ENCODE peak calls at places on chromosomes 11 and 22, in six cellular contexts. B is keratinocyte; D is CD4-positive, CD25-positive, alpha-beta regulatory T cell; S is breast epithelium; C is HCT116; J is A549. K is an unnamed sample.

GRCh38 chr11:66002648-66003225 is 434 bp downstream of the BANF1 start:
- DNase-seq in B (no peak), D (no peak), S (peak; percentile 57), C (no peak), J (peak; percentile 44), K (no peak)

GRCh38 chr22:19942886-19943664 is 1.5 kb upstream of the TXNRD2 start:
- DNase-seq in B (no peak), D (no peak), S (no peak), C (no peak), J (no peak), K (no peak)

GRCh38 chr22:31295831-31296230 is 3.5 kb upstream of the PIK3IP1 start:
- DNase-seq in B (no peak), D (no peak), S (no peak), C (no peak), J (no peak), K (no peak)

GRCh38 chr11:22415481-22415880 is 77.3 kb downstream of the SLC17A6 start:
- DNase-seq in B (no peak), D (no peak), S (no peak), C (no peak), J (no peak), K (no peak)

GRCh38 chr11:19800162-19800561 is 87.5 kb downstream of the NAV2 start:
- DNase-seq in B (no peak), D (no peak), S (no peak), C (no peak), J (no peak), K (no peak)

GRCh38 chr11:34356918-34357645 is 728 bp downstream of the ABTB2 start:
- DNase-seq in B (no peak), D (peak; percentile 51), S (no peak), C (no peak), J (no peak), K (peak; percentile 65)

GRCh38 chr22:27624705-27625104 is 176.9 kb downstream of the MN1 start:
- DNase-seq in B (no peak), D (no peak), S (no peak), C (no peak), J (no peak), K (no peak)

GRCh38 chr11:19844806-19845205 is 132.2 kb downstream of the NAV2 start:
- DNase-seq in B (no peak), D (no peak), S (no peak), C (no peak), J (no peak), K (no peak)

GRCh38 chr11:62574363-62575057 is 819 bp upstream of the EEF1G start:
- DNase-seq in B (no peak), D (no peak), S (peak; percentile 32), C (no peak), J (no peak), K (no peak)

GRCh38 chr11:43738600-43739409 is 58.3 kb downstream of the HSD17B12 start:
- DNase-seq in B (peak; percentile 46), D (no peak), S (no peak), C (peak; percentile 2), J (no peak), K (peak; percentile 28)

GRCh38 chr22:29475550-29475949 is 4.5 kb upstream of the NEFH start:
- DNase-seq in B (no peak), D (no peak), S (no peak), C (no peak), J (no peak), K (no peak)

GRCh38 chr11:70525466-70525865 is 127.1 kb downstream of the CTTN start:
- DNase-seq in B (no peak), D (no peak), S (no peak), C (no peak), J (no peak), K (no peak)

GRCh38 chr11:75891947-75892739 is 77.1 kb downstream of the UVRAG start:
- DNase-seq in B (no peak), D (no peak), S (no peak), C (no peak), J (no peak), K (no peak)

GRCh38 chr11:33021937-33022336 is 6.3 kb downstream of the DEPDC7 start:
- DNase-seq in B (no peak), D (no peak), S (no peak), C (no peak), J (no peak), K (no peak)

GRCh38 chr11:64776425-64776824 is 1.9 kb downstream of the SF1 start:
- DNase-seq in B (no peak), D (no peak), S (no peak), C (no peak), J (no peak), K (no peak)

GRCh38 chr11:119691701-119692546 is 37.1 kb downstream of the NECTIN1 start:
- DNase-seq in B (no peak), D (no peak), S (peak; percentile 84), C (no peak), J (no peak), K (no peak)

GRCh38 chr22:45602824-45603301 is 68.8 kb upstream of the ATXN10 start:
- DNase-seq in B (no peak), D (no peak), S (no peak), C (peak; percentile 80), J (no peak), K (no peak)

GRCh38 chr11:61966673-61967176 is 709 bp downstream of the FTH1 start:
- DNase-seq in B (no peak), D (no peak), S (no peak), C (no peak), J (no peak), K (no peak)

GRCh38 chr11:35237345-35237744 is 98.4 kb downstream of the CD44 start:
- DNase-seq in B (no peak), D (no peak), S (no peak), C (no peak), J (no peak), K (no peak)

GRCh38 chr22:35292786-35293185 is 6.9 kb upstream of the TOM1 start:
- DNase-seq in B (no peak), D (no peak), S (no peak), C (no peak), J (no peak), K (no peak)

DNA sequence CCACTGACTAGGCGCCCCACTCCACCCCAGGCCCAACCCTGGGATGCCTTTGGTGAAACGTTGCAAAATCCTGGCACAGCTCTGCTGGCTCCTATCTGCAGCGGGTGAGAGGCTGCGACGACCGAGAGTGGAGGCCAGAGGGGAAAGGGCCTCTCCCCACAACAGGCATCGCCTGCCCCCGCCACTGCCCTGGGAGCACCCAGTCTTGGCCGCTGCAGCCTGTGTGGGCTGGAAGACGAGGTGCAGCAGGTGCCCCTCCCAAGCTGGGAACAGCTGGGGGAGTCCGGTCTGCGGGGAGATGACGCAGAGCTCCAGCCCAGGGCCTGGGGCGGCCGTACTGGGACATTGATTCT is 4.2 kb upstream of the PIM3 start:
- DNase-seq in B (no peak), D (no peak), S (no peak), C (no peak), J (no peak), K (no peak)
- H3K4me1 ChIP-seq in B (peaks cover 24% of the 10 kb centered on the region), D (peaks cover 9% of the 10 kb centered on the region), S (peaks cover 23% of the 10 kb centered on the region), C (peaks cover 44% of the 10 kb centered on the region), J (peaks cover 36% of the 10 kb centered on the region), K (peaks cover 10% of the 10 kb centered on the region)

GRCh38 chr22:48947636-48948035 is 880.0 kb downstream of the BRD1 start:
- DNase-seq in B (no peak), D (no peak), S (no peak), C (no peak), J (no peak), K (no peak)

GRCh38 chr22:48943567-48944432 is 883.9 kb downstream of the BRD1 start:
- DNase-seq in B (no peak), D (no peak), S (peak; percentile 3), C (no peak), J (peak; percentile 25), K (no peak)

GRCh38 chr22:48944433-48944755 is 883.3 kb downstream of the BRD1 start:
- DNase-seq in B (no peak), D (no peak), S (no peak), C (no peak), J (no peak), K (no peak)

GRCh38 chr22:48944756-48945620 is 882.7 kb downstream of the BRD1 start:
- DNase-seq in B (no peak), D (no peak), S (peak; percentile 7), C (no peak), J (no peak), K (no peak)

DNA sequence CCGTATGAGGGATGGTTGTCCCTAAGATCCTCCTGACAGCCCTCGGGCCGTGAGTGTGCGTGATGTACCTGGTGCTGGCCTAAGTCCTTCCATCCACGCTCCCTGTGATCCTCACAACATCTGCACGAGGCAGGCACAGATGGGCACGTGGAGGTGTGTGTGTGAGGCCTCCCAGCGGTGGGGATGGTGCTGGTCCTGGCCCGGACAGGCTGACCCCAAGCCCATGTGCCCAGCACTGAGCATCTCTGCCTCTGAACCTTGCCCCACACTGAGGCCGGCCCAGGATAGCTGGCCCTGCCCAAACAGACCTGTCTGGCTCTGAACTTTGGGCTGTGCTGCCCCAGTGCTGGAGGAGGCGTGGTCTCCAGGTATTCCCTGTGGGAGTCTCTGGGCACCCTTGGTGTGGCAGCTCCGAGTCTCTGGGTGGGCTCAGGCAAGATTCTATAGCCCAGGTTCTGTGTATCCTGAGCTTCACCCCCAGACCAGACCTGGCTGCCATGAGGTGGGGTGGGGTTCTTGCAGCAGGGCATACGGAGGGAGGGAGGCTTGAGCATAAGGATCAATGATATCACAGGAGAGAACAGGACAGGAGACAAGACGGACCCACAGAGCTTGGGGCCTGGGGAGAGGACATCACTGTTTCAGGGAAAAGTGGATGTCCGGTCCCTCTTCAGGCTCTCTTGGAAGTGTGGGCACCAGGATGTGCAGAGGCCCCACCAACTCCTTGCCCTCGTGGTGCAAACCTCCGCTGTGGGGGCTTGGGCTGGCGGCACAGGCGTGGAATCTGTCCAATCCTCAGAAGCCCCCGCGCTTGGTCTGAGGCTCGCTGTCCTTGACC is 881.8 kb downstream of the BRD1 start:
- DNase-seq in B (no peak), D (no peak), S (no peak), C (no peak), J (no peak), K (no peak)
- H3K9me3 ChIP-seq in B (peaks cover 18% of the 10 kb centered on the region), D (no peaks in the 10 kb centered on the region), S (no peaks in the 10 kb centered on the region), C (no peaks in the 10 kb centered on the region), J (no peaks in the 10 kb centered on the region), K (no peaks in the 10 kb centered on the region)

GRCh38 chr22:41286639-41287091 is 678 bp upstream of the RANGAP1 start:
- DNase-seq in B (no peak), D (no peak), S (no peak), C (no peak), J (no peak), K (peak; percentile 23)
- H3K4me3 ChIP-seq in B (peak overlapping the region; percentile 60), D (peak overlapping the region; percentile 93), S (peak overlapping the region; percentile 87), C (peak overlapping the region; percentile 89), J (peak overlapping the region; percentile 47), K (peak overlapping the region; percentile 91)

DNA sequence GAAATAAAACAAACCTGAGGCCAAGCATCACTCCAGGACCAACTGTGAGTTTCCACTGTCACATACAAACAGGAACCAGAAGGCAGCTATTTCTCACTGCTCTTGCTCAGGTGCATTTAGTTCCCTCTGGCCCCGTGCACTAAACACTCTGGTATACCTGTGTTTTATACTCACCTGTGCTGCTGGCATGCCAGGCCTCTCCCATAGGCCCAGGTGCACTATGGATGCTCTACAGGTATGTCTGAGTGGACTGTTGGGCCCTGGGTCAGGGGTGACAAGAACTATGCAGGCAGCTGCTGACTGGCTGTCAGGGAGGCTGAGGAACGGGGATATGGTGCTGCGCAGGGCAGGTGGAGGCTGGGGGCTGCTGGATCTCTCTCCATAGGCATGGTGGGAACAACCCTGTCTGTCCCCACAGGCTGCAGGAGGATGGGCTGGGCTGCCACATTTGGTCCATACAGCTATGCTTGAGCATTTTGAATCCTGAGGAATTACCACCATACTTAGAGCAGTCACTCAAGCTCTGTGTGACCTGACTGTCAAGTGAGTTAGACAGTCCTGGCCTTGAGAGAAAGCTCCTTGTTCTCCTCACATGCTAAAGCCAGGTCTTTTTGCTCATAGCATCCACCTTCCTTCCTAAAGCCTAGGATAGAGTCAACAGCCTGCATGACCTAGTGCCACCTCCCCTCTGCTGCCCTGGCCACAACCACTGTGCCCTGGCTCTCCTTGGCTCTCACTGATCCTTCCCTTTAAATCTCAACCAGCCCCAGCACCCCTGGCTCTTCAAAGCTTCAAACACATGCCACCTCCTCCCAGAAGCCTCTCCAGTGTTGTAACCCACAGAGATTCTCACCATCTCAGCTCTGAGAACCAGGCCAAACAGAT is 72.9 kb downstream of the C11orf58 start:
- DNase-seq in B (no peak), D (no peak), S (no peak), C (no peak), J (no peak), K (no peak)
- H3K4me1 ChIP-seq in B (peaks cover 19% of the 10 kb centered on the region), D (no peaks in the 10 kb centered on the region), S (peaks cover 3% of the 10 kb centered on the region), C (no peaks in the 10 kb centered on the region), J (peaks cover 5% of the 10 kb centered on the region), K (no peaks in the 10 kb centered on the region)